ENCODE peak calls at places on chromosomes 4 and X, in six cellular contexts. One of them, this sample, is unnamed.

GRCh38 chr4:1499465-1499864 is 93.2 kb upstream of the NKX1-1 start:
- DNase-seq in sigmoid colon: no peak
- DNase-seq in fibroblast of mammary gland: no peak
- DNase-seq in astrocyte of the spinal cord: no peak
- DNase-seq in fibroblast of the aortic adventitia: no peak
- DNase-seq in GM23338: no peak
- DNase-seq in this sample: no peak

GRCh38 chrX:8783100-8784098 is 17.8 kb downstream of the FAM9A start:
- DNase-seq in astrocyte of the spinal cord: no peak
- DNase-seq in sigmoid colon: no peak
- DNase-seq in fibroblast of the aortic adventitia: peak; percentile 1
- DNase-seq in GM23338: peak; percentile 79
- DNase-seq in fibroblast of mammary gland: peak; percentile 3
- DNase-seq in this sample: no peak

GRCh38 chr4:101155368-101155767 is 192.0 kb downstream of the PPP3CA start:
- DNase-seq in fibroblast of mammary gland: peak; percentile 73
- DNase-seq in GM23338: peak; percentile 25
- DNase-seq in astrocyte of the spinal cord: peak; percentile 59
- DNase-seq in sigmoid colon: no peak
- DNase-seq in fibroblast of the aortic adventitia: peak; percentile 76
- DNase-seq in this sample: peak; percentile 60

GRCh38 chrX:95427389-95427788 is 1257.3 kb upstream of the DIAPH2 start:
- DNase-seq in fibroblast of the aortic adventitia: peak; percentile 41
- DNase-seq in sigmoid colon: no peak
- DNase-seq in astrocyte of the spinal cord: peak; percentile 74
- DNase-seq in GM23338: no peak
- DNase-seq in fibroblast of mammary gland: peak; percentile 25
- DNase-seq in this sample: no peak

GRCh38 chr4:165588534-165589310 is 209.9 kb downstream of the CPE start:
- DNase-seq in fibroblast of mammary gland: no peak
- DNase-seq in sigmoid colon: no peak
- DNase-seq in astrocyte of the spinal cord: no peak
- DNase-seq in fibroblast of the aortic adventitia: no peak
- DNase-seq in GM23338: no peak
- DNase-seq in this sample: no peak

GRCh38 chrX:131675596-131676194 is 131.8 kb downstream of the OR13H1 start:
- DNase-seq in fibroblast of mammary gland: peak; percentile 23
- DNase-seq in fibroblast of the aortic adventitia: peak; percentile 6
- DNase-seq in GM23338: peak; percentile 56
- DNase-seq in sigmoid colon: no peak
- DNase-seq in astrocyte of the spinal cord: peak; percentile 13
- DNase-seq in this sample: no peak

GRCh38 chr4:186167605-186168004 is 23.8 kb upstream of the CYP4V2 start:
- DNase-seq in astrocyte of the spinal cord: no peak
- DNase-seq in sigmoid colon: no peak
- DNase-seq in fibroblast of the aortic adventitia: no peak
- DNase-seq in GM23338: peak; percentile 0
- DNase-seq in fibroblast of mammary gland: no peak
- DNase-seq in this sample: no peak

GRCh38 chr4:78691971-78692814 is 84.0 kb upstream of the BMP2K start:
- DNase-seq in GM23338: no peak
- DNase-seq in fibroblast of mammary gland: peak; percentile 4
- DNase-seq in fibroblast of the aortic adventitia: peak; percentile 16
- DNase-seq in sigmoid colon: no peak
- DNase-seq in astrocyte of the spinal cord: no peak
- DNase-seq in this sample: no peak

GRCh38 chrX:17374619-17375360 is at the start of gene NHS:
- DNase-seq in astrocyte of the spinal cord: peak; percentile 76
- DNase-seq in fibroblast of the aortic adventitia: peak; percentile 72
- DNase-seq in sigmoid colon: peak; percentile 89
- DNase-seq in GM23338: peak; percentile 84
- DNase-seq in fibroblast of mammary gland: peak; percentile 62
- DNase-seq in this sample: no peak

GRCh38 chrX:54930291-54931049 is 9.8 kb downstream of the TRO start:
- DNase-seq in fibroblast of the aortic adventitia: no peak
- DNase-seq in astrocyte of the spinal cord: no peak
- DNase-seq in sigmoid colon: no peak
- DNase-seq in GM23338: no peak
- DNase-seq in fibroblast of mammary gland: no peak
- DNase-seq in this sample: no peak

GRCh38 chr4:100799767-100800539 is 282.1 kb upstream of the EMCN start:
- DNase-seq in astrocyte of the spinal cord: no peak
- DNase-seq in fibroblast of mammary gland: peak; percentile 12
- DNase-seq in GM23338: no peak
- DNase-seq in sigmoid colon: no peak
- DNase-seq in fibroblast of the aortic adventitia: no peak
- DNase-seq in this sample: no peak

GRCh38 chr4:172686021-172686420 is 482.6 kb upstream of the GALNT7 start:
- DNase-seq in fibroblast of the aortic adventitia: no peak
- DNase-seq in astrocyte of the spinal cord: no peak
- DNase-seq in fibroblast of mammary gland: no peak
- DNase-seq in sigmoid colon: no peak
- DNase-seq in GM23338: no peak
- DNase-seq in this sample: no peak

GRCh38 chrX:23390979-23391378 is 56.3 kb downstream of the PTCHD1 start:
- DNase-seq in fibroblast of the aortic adventitia: no peak
- DNase-seq in fibroblast of mammary gland: no peak
- DNase-seq in astrocyte of the spinal cord: no peak
- DNase-seq in GM23338: no peak
- DNase-seq in sigmoid colon: no peak
- DNase-seq in this sample: no peak

GRCh38 chr4:4423706-4424498 is 37.0 kb downstream of the NSG1 start:
- DNase-seq in astrocyte of the spinal cord: no peak
- DNase-seq in sigmoid colon: peak; percentile 37
- DNase-seq in fibroblast of mammary gland: no peak
- DNase-seq in GM23338: peak; percentile 47
- DNase-seq in fibroblast of the aortic adventitia: no peak
- DNase-seq in this sample: no peak

GRCh38 chr4:135065366-135065765 is 863.8 kb upstream of the PABPC4L start:
- DNase-seq in GM23338: no peak
- DNase-seq in sigmoid colon: no peak
- DNase-seq in fibroblast of the aortic adventitia: no peak
- DNase-seq in fibroblast of mammary gland: no peak
- DNase-seq in astrocyte of the spinal cord: peak; percentile 28
- DNase-seq in this sample: no peak

GRCh38 chrX:23901065-23901464 is 6.7 kb downstream of the APOO start:
- DNase-seq in GM23338: no peak
- DNase-seq in fibroblast of mammary gland: peak; percentile 83
- DNase-seq in astrocyte of the spinal cord: peak; percentile 69
- DNase-seq in sigmoid colon: no peak
- DNase-seq in fibroblast of the aortic adventitia: peak; percentile 55
- DNase-seq in this sample: no peak

GRCh38 chrX:54825716-54826428 is 18.3 kb downstream of the MAGED2 start:
- DNase-seq in GM23338: peak; percentile 18
- DNase-seq in fibroblast of mammary gland: peak; percentile 36
- DNase-seq in sigmoid colon: no peak
- DNase-seq in astrocyte of the spinal cord: no peak
- DNase-seq in fibroblast of the aortic adventitia: no peak
- DNase-seq in this sample: no peak

GRCh38 chr4:174592256-174592984 is 70.1 kb upstream of the HPGD start:
- DNase-seq in fibroblast of mammary gland: peak; percentile 27
- DNase-seq in fibroblast of the aortic adventitia: no peak
- DNase-seq in astrocyte of the spinal cord: no peak
- DNase-seq in sigmoid colon: no peak
- DNase-seq in GM23338: no peak
- DNase-seq in this sample: no peak

GRCh38 chr4:153072661-153073060 is 131.6 kb upstream of the TRIM2 start:
- DNase-seq in fibroblast of the aortic adventitia: no peak
- DNase-seq in fibroblast of mammary gland: no peak
- DNase-seq in sigmoid colon: no peak
- DNase-seq in GM23338: no peak
- DNase-seq in astrocyte of the spinal cord: no peak
- DNase-seq in this sample: no peak

GRCh38 chr4:135598151-135598550 is 1396.6 kb upstream of the PABPC4L start:
- DNase-seq in fibroblast of mammary gland: no peak
- DNase-seq in GM23338: no peak
- DNase-seq in fibroblast of the aortic adventitia: no peak
- DNase-seq in sigmoid colon: no peak
- DNase-seq in astrocyte of the spinal cord: peak; percentile 52
- DNase-seq in this sample: no peak

GRCh38 chr4:125313497-125313896 is 1.3 kb upstream of the FAT4 start:
- DNase-seq in GM23338: peak; percentile 94
- DNase-seq in fibroblast of the aortic adventitia: peak; percentile 95
- DNase-seq in astrocyte of the spinal cord: peak; percentile 93
- DNase-seq in sigmoid colon: peak; percentile 65
- DNase-seq in fibroblast of mammary gland: peak; percentile 93
- DNase-seq in this sample: peak; percentile 54

GRCh38 chr4:81214518-81215218 is 354 bp downstream of the PRKG2 start:
- DNase-seq in sigmoid colon: no peak
- DNase-seq in fibroblast of mammary gland: peak; percentile 27
- DNase-seq in fibroblast of the aortic adventitia: peak; percentile 37
- DNase-seq in GM23338: peak; percentile 78
- DNase-seq in astrocyte of the spinal cord: peak; percentile 31
- DNase-seq in this sample: no peak

GRCh38 chr4:81213671-81214070 is 1.4 kb downstream of the PRKG2 start:
- DNase-seq in GM23338: no peak
- DNase-seq in sigmoid colon: no peak
- DNase-seq in astrocyte of the spinal cord: no peak
- DNase-seq in fibroblast of mammary gland: peak; percentile 33
- DNase-seq in fibroblast of the aortic adventitia: no peak
- DNase-seq in this sample: no peak

GRCh38 chr4:81215936-81216335 is 914 bp upstream of the PRKG2 start:
- DNase-seq in sigmoid colon: no peak
- DNase-seq in fibroblast of mammary gland: no peak
- DNase-seq in astrocyte of the spinal cord: no peak
- DNase-seq in GM23338: no peak
- DNase-seq in fibroblast of the aortic adventitia: no peak
- DNase-seq in this sample: no peak

GRCh38 chr4:81214144-81214517 is 891 bp downstream of the PRKG2 start:
- DNase-seq in astrocyte of the spinal cord: no peak
- DNase-seq in fibroblast of the aortic adventitia: no peak
- DNase-seq in sigmoid colon: no peak
- DNase-seq in GM23338: no peak
- DNase-seq in fibroblast of mammary gland: no peak
- DNase-seq in this sample: no peak

DNA sequence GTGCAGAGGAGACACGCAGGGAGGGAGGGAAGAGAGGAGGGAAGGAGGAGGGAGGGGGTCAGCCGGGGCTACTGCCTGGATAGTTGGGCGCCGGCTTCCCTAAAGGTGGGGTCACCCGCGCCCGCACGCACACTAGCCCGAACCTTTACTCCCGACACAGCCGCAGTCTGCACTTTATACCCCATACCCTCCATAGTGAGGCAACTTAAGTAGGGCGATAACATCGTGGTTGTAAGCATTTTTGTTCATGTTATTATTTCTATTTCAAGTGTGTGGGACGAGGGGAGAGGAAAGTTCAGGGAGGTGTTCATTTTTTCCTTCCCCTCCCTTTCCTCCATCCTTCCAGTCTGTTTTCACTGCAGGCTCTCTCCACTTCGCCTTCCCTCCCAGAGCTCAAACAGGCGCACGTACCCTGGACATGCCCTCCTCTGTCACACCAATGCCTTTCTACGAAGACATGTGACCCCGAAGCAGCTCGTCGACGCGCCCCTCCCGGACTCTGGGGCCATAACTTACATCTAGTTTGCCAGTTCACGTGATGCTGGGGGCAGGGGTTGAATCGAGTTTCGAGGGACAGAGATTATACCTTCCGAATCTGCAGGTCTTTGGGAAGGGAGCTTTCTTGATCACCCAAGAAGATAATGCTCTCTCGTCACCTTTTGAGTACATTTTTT is at the start of gene PRKG2:
- DNase-seq in astrocyte of the spinal cord: peak; percentile 11
- DNase-seq in fibroblast of the aortic adventitia: no peak
- DNase-seq in GM23338: peak; percentile 52
- DNase-seq in sigmoid colon: no peak
- DNase-seq in fibroblast of mammary gland: no peak
- DNase-seq in this sample: no peak
- H3K4me3 ChIP-seq in astrocyte of the spinal cord: peak within 1 kb of the TSS; percentile 44
- H3K4me3 ChIP-seq in fibroblast of the aortic adventitia: peak within 1 kb of the TSS; percentile 60
- H3K4me3 ChIP-seq in GM23338: peak within 1 kb of the TSS; percentile 81
- H3K4me3 ChIP-seq in sigmoid colon: peak within 1 kb of the TSS; percentile 57
- H3K4me3 ChIP-seq in fibroblast of mammary gland: peak within 1 kb of the TSS; percentile 56
- H3K4me3 ChIP-seq in this sample: peak within 1 kb of the TSS; percentile 52

DNA sequence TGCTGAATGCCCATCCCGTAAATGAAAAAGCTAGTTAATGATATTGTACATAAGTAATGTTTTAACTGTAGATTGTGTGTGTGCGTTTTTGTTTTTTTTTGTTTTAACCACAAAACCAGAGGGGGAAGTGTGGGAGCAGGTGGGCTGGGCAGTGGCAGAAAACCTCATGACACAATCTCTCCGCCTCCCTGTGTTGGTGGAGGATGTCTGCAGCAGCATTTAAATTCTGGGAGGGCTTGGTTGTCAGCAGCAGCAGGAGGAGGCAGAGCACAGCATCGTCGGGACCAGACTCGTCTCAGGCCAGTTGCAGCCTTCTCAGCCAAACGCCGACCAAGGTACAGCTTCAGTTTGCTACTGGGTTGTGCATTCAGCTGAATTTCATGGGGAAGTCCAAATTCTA is at the start of gene SPP1:
- DNase-seq in fibroblast of mammary gland: peak; percentile 12
- DNase-seq in sigmoid colon: no peak
- DNase-seq in GM23338: peak; percentile 87
- DNase-seq in astrocyte of the spinal cord: peak; percentile 37
- DNase-seq in fibroblast of the aortic adventitia: peak; percentile 19
- DNase-seq in this sample: no peak
- TF ChIP-seq CTCF in fibroblast of mammary gland: no peak
- TF ChIP-seq CTCF in sigmoid colon: no peak
- TF ChIP-seq CTCF in GM23338: peak; percentile 16
- TF ChIP-seq CTCF in astrocyte of the spinal cord: no peak
- TF ChIP-seq CTCF in fibroblast of the aortic adventitia: no peak
- TF ChIP-seq CTCF in this sample: no peak

DNA sequence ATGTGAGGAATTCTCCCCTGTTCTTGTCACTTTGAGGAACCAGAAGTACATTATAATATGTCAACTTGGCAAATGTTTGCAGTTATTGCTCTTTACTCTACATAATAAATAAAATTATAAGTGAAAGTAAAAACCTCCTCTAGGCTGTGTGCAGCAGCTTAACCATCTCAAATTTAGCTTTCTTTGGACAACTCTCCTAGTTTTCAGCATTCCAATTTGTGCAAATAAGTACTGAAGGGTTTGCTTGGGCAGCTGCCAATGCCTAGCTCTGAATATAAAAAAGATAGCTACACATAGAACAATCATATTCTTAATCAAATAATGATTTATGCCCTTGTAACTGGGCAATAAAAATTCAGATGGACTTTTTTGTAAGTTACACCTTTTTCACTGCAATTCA is 82.5 kb downstream of the GASK1B start:
- DNase-seq in astrocyte of the spinal cord: peak; percentile 34
- DNase-seq in GM23338: no peak
- DNase-seq in fibroblast of the aortic adventitia: peak; percentile 78
- DNase-seq in sigmoid colon: no peak
- DNase-seq in fibroblast of mammary gland: no peak
- DNase-seq in this sample: no peak
- H3K4me3 ChIP-seq in astrocyte of the spinal cord: no peak overlapping the region
- H3K4me3 ChIP-seq in GM23338: no peak overlapping the region
- H3K4me3 ChIP-seq in fibroblast of the aortic adventitia: no peak overlapping the region
- H3K4me3 ChIP-seq in sigmoid colon: no peak overlapping the region
- H3K4me3 ChIP-seq in fibroblast of mammary gland: no peak overlapping the region
- H3K4me3 ChIP-seq in this sample: no peak overlapping the region

DNA sequence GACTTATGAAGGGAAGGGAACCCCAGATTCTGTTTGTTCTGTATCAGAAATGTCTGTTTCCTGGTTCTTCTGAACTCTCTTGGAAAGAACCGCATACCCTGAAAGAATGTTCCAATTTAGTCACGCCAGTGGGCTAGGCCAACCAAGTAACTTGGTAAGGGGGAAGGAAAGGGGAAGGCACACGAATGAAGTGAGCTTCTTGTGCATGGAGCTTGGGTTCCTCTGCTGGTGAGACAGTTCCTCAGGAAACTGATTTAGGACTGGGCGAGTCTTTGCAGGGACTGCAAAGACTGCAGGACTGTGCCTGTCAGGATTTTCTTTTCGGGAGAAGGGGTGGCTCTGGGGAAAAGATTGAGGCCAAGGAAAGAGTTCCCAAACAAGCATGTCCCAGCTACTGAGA is 35.6 kb downstream of the FRMPD3 start:
- DNase-seq in astrocyte of the spinal cord: peak; percentile 5
- DNase-seq in GM23338: no peak
- DNase-seq in fibroblast of mammary gland: peak; percentile 11
- DNase-seq in fibroblast of the aortic adventitia: peak; percentile 22
- DNase-seq in sigmoid colon: no peak
- DNase-seq in this sample: no peak
- TF ChIP-seq CTCF in astrocyte of the spinal cord: no peak
- TF ChIP-seq CTCF in GM23338: peak; percentile 25
- TF ChIP-seq CTCF in fibroblast of mammary gland: peak; percentile 10
- TF ChIP-seq CTCF in fibroblast of the aortic adventitia: peak; percentile 18
- TF ChIP-seq CTCF in sigmoid colon: no peak
- TF ChIP-seq CTCF in this sample: no peak

This sample was measured in BJ.